ENCODE peak calls at places on chromosomes 3 and 15, in four cellular contexts. One of them, this sample, is unnamed.

GRCh38 chr15:59371458-59372351 is 966 bp downstream of the MYO1E start:
- DNase-seq in body of pancreas: peak
- DNase-seq in activated CD8-positive, alpha-beta memory T cell treated with anti-CD3 and anti-CD28 coated beads, Interleukin-2, amount 50 U/mL, for 4 hours: no peak
- DNase-seq in stimulated activated CD8-positive, alpha-beta memory T cell treated with anti-CD3 and anti-CD28 coated beads, Interleukin-7, amount 100 ng/mL, for 1 hour: no peak
- DNase-seq in this sample: no peak

GRCh38 chr3:4850211-4850927 is 128.9 kb upstream of the BHLHE40 start:
- DNase-seq in stimulated activated CD8-positive, alpha-beta memory T cell treated with anti-CD3 and anti-CD28 coated beads, Interleukin-7, amount 100 ng/mL, for 1 hour: no peak
- DNase-seq in body of pancreas: no peak
- DNase-seq in activated CD8-positive, alpha-beta memory T cell treated with anti-CD3 and anti-CD28 coated beads, Interleukin-2, amount 50 U/mL, for 4 hours: no peak
- DNase-seq in this sample: no peak

GRCh38 chr3:137263982-137264777 is 306.4 kb downstream of the IL20RB start:
- DNase-seq in stimulated activated CD8-positive, alpha-beta memory T cell treated with anti-CD3 and anti-CD28 coated beads, Interleukin-7, amount 100 ng/mL, for 1 hour: no peak
- DNase-seq in body of pancreas: peak
- DNase-seq in activated CD8-positive, alpha-beta memory T cell treated with anti-CD3 and anti-CD28 coated beads, Interleukin-2, amount 50 U/mL, for 4 hours: no peak
- DNase-seq in this sample: no peak

GRCh38 chr3:197575362-197575761 is 19.6 kb upstream of the BDH1 start:
- DNase-seq in body of pancreas: no peak
- DNase-seq in stimulated activated CD8-positive, alpha-beta memory T cell treated with anti-CD3 and anti-CD28 coated beads, Interleukin-7, amount 100 ng/mL, for 1 hour: no peak
- DNase-seq in activated CD8-positive, alpha-beta memory T cell treated with anti-CD3 and anti-CD28 coated beads, Interleukin-2, amount 50 U/mL, for 4 hours: no peak
- DNase-seq in this sample: no peak

GRCh38 chr15:70876683-70877082 is 15.6 kb downstream of the THAP10 start:
- DNase-seq in stimulated activated CD8-positive, alpha-beta memory T cell treated with anti-CD3 and anti-CD28 coated beads, Interleukin-7, amount 100 ng/mL, for 1 hour: no peak
- DNase-seq in activated CD8-positive, alpha-beta memory T cell treated with anti-CD3 and anti-CD28 coated beads, Interleukin-2, amount 50 U/mL, for 4 hours: no peak
- DNase-seq in body of pancreas: no peak
- DNase-seq in this sample: no peak

GRCh38 chr3:151301787-151302186 is 14.8 kb downstream of the GPR87 start:
- DNase-seq in activated CD8-positive, alpha-beta memory T cell treated with anti-CD3 and anti-CD28 coated beads, Interleukin-2, amount 50 U/mL, for 4 hours: no peak
- DNase-seq in body of pancreas: no peak
- DNase-seq in stimulated activated CD8-positive, alpha-beta memory T cell treated with anti-CD3 and anti-CD28 coated beads, Interleukin-7, amount 100 ng/mL, for 1 hour: no peak
- DNase-seq in this sample: no peak

GRCh38 chr3:171320721-171321120 is 139.5 kb downstream of the TNIK start:
- DNase-seq in activated CD8-positive, alpha-beta memory T cell treated with anti-CD3 and anti-CD28 coated beads, Interleukin-2, amount 50 U/mL, for 4 hours: no peak
- DNase-seq in body of pancreas: peak
- DNase-seq in stimulated activated CD8-positive, alpha-beta memory T cell treated with anti-CD3 and anti-CD28 coated beads, Interleukin-7, amount 100 ng/mL, for 1 hour: no peak
- DNase-seq in this sample: peak

GRCh38 chr15:44623178-44623577 is 40.3 kb downstream of the SPG11 start:
- DNase-seq in activated CD8-positive, alpha-beta memory T cell treated with anti-CD3 and anti-CD28 coated beads, Interleukin-2, amount 50 U/mL, for 4 hours: no peak
- DNase-seq in body of pancreas: no peak
- DNase-seq in stimulated activated CD8-positive, alpha-beta memory T cell treated with anti-CD3 and anti-CD28 coated beads, Interleukin-7, amount 100 ng/mL, for 1 hour: no peak
- DNase-seq in this sample: no peak

GRCh38 chr15:33071451-33071850 is 123.1 kb downstream of the FMN1 start:
- DNase-seq in activated CD8-positive, alpha-beta memory T cell treated with anti-CD3 and anti-CD28 coated beads, Interleukin-2, amount 50 U/mL, for 4 hours: no peak
- DNase-seq in stimulated activated CD8-positive, alpha-beta memory T cell treated with anti-CD3 and anti-CD28 coated beads, Interleukin-7, amount 100 ng/mL, for 1 hour: no peak
- DNase-seq in body of pancreas: no peak
- DNase-seq in this sample: no peak

GRCh38 chr3:60650171-60650570 is 601.1 kb downstream of the FHIT start:
- DNase-seq in body of pancreas: no peak
- DNase-seq in stimulated activated CD8-positive, alpha-beta memory T cell treated with anti-CD3 and anti-CD28 coated beads, Interleukin-7, amount 100 ng/mL, for 1 hour: no peak
- DNase-seq in activated CD8-positive, alpha-beta memory T cell treated with anti-CD3 and anti-CD28 coated beads, Interleukin-2, amount 50 U/mL, for 4 hours: no peak
- DNase-seq in this sample: no peak

GRCh38 chr15:52228928-52229327 is 37.7 kb upstream of the GNB5 start:
- DNase-seq in body of pancreas: peak
- DNase-seq in activated CD8-positive, alpha-beta memory T cell treated with anti-CD3 and anti-CD28 coated beads, Interleukin-2, amount 50 U/mL, for 4 hours: no peak
- DNase-seq in stimulated activated CD8-positive, alpha-beta memory T cell treated with anti-CD3 and anti-CD28 coated beads, Interleukin-7, amount 100 ng/mL, for 1 hour: no peak
- DNase-seq in this sample: no peak

GRCh38 chr3:131091768-131092167 is 65.1 kb downstream of the NEK11 start:
- DNase-seq in stimulated activated CD8-positive, alpha-beta memory T cell treated with anti-CD3 and anti-CD28 coated beads, Interleukin-7, amount 100 ng/mL, for 1 hour: no peak
- DNase-seq in body of pancreas: no peak
- DNase-seq in activated CD8-positive, alpha-beta memory T cell treated with anti-CD3 and anti-CD28 coated beads, Interleukin-2, amount 50 U/mL, for 4 hours: no peak
- DNase-seq in this sample: peak

GRCh38 chr15:59741274-59741906 is 52.3 kb upstream of the BNIP2 start:
- DNase-seq in activated CD8-positive, alpha-beta memory T cell treated with anti-CD3 and anti-CD28 coated beads, Interleukin-2, amount 50 U/mL, for 4 hours: no peak
- DNase-seq in stimulated activated CD8-positive, alpha-beta memory T cell treated with anti-CD3 and anti-CD28 coated beads, Interleukin-7, amount 100 ng/mL, for 1 hour: no peak
- DNase-seq in body of pancreas: no peak
- DNase-seq in this sample: peak

GRCh38 chr15:88605507-88606436 is 15.4 kb upstream of the AEN start:
- DNase-seq in body of pancreas: peak
- DNase-seq in stimulated activated CD8-positive, alpha-beta memory T cell treated with anti-CD3 and anti-CD28 coated beads, Interleukin-7, amount 100 ng/mL, for 1 hour: no peak
- DNase-seq in activated CD8-positive, alpha-beta memory T cell treated with anti-CD3 and anti-CD28 coated beads, Interleukin-2, amount 50 U/mL, for 4 hours: peak
- DNase-seq in this sample: peak

GRCh38 chr3:65811050-65811766 is 227.5 kb downstream of the MAGI1 start:
- DNase-seq in body of pancreas: no peak
- DNase-seq in activated CD8-positive, alpha-beta memory T cell treated with anti-CD3 and anti-CD28 coated beads, Interleukin-2, amount 50 U/mL, for 4 hours: no peak
- DNase-seq in stimulated activated CD8-positive, alpha-beta memory T cell treated with anti-CD3 and anti-CD28 coated beads, Interleukin-7, amount 100 ng/mL, for 1 hour: no peak
- DNase-seq in this sample: peak

GRCh38 chr3:77039606-77040553 is at the start of gene ROBO2:
- DNase-seq in stimulated activated CD8-positive, alpha-beta memory T cell treated with anti-CD3 and anti-CD28 coated beads, Interleukin-7, amount 100 ng/mL, for 1 hour: no peak
- DNase-seq in activated CD8-positive, alpha-beta memory T cell treated with anti-CD3 and anti-CD28 coated beads, Interleukin-2, amount 50 U/mL, for 4 hours: no peak
- DNase-seq in body of pancreas: peak
- DNase-seq in this sample: peak

GRCh38 chr15:92619380-92620101 is 36.0 kb downstream of the FAM174B start:
- DNase-seq in stimulated activated CD8-positive, alpha-beta memory T cell treated with anti-CD3 and anti-CD28 coated beads, Interleukin-7, amount 100 ng/mL, for 1 hour: no peak
- DNase-seq in activated CD8-positive, alpha-beta memory T cell treated with anti-CD3 and anti-CD28 coated beads, Interleukin-2, amount 50 U/mL, for 4 hours: no peak
- DNase-seq in body of pancreas: peak
- DNase-seq in this sample: peak

This sample was measured in brain microvascular endothelial cell.